ENCODE peak calls at places on chromosomes 3 and 15, in seven cellular contexts. One of them, this sample, is unnamed.

GRCh38 chr3:188863999-188864406 is 307.8 kb upstream of the TPRG1 start:
- DNase-seq in natural killer cell: no peak
- DNase-seq in epithelial cell of esophagus: no peak
- DNase-seq in Calu3: no peak
- DNase-seq in CD8-positive, alpha-beta T cell: no peak
- DNase-seq in psoas muscle: no peak
- DNase-seq in IMR-90: peak
- DNase-seq in this sample: no peak

GRCh38 chr3:192571197-192571791 is 156.0 kb downstream of the FGF12 start:
- DNase-seq in natural killer cell: no peak
- DNase-seq in epithelial cell of esophagus: peak
- DNase-seq in Calu3: no peak
- DNase-seq in CD8-positive, alpha-beta T cell: no peak
- DNase-seq in psoas muscle: peak
- DNase-seq in IMR-90: peak
- DNase-seq in this sample: no peak

GRCh38 chr3:124292329-124292728 is 300.4 kb upstream of the ROPN1 start:
- DNase-seq in natural killer cell: no peak
- DNase-seq in epithelial cell of esophagus: no peak
- DNase-seq in Calu3: peak
- DNase-seq in CD8-positive, alpha-beta T cell: no peak
- DNase-seq in psoas muscle: no peak
- DNase-seq in IMR-90: no peak
- DNase-seq in this sample: no peak

GRCh38 chr15:68820205-68820588 is 498 bp downstream of the ANP32A start:
- DNase-seq in natural killer cell: peak
- DNase-seq in epithelial cell of esophagus: peak
- DNase-seq in Calu3: peak
- DNase-seq in CD8-positive, alpha-beta T cell: peak
- DNase-seq in psoas muscle: peak
- DNase-seq in IMR-90: no peak
- DNase-seq in this sample: no peak

GRCh38 chr3:8990266-8991215 is 27.3 kb upstream of the RAD18 start:
- DNase-seq in natural killer cell: no peak
- DNase-seq in epithelial cell of esophagus: no peak
- DNase-seq in Calu3: no peak
- DNase-seq in CD8-positive, alpha-beta T cell: no peak
- DNase-seq in psoas muscle: no peak
- DNase-seq in IMR-90: peak
- DNase-seq in this sample: no peak

GRCh38 chr15:75597667-75598341 is 18.7 kb upstream of the PTPN9 start:
- DNase-seq in natural killer cell: no peak
- DNase-seq in epithelial cell of esophagus: no peak
- DNase-seq in Calu3: no peak
- DNase-seq in CD8-positive, alpha-beta T cell: no peak
- DNase-seq in psoas muscle: no peak
- DNase-seq in IMR-90: no peak
- DNase-seq in this sample: no peak

GRCh38 chr3:149340310-149340933 is 7.0 kb upstream of the TM4SF18 start:
- DNase-seq in natural killer cell: no peak
- DNase-seq in epithelial cell of esophagus: peak
- DNase-seq in Calu3: peak
- DNase-seq in CD8-positive, alpha-beta T cell: no peak
- DNase-seq in psoas muscle: no peak
- DNase-seq in IMR-90: peak
- DNase-seq in this sample: no peak

GRCh38 chr15:66964791-66965190 is 100.6 kb upstream of the SMAD3 start:
- DNase-seq in natural killer cell: no peak
- DNase-seq in epithelial cell of esophagus: no peak
- DNase-seq in Calu3: no peak
- DNase-seq in CD8-positive, alpha-beta T cell: no peak
- DNase-seq in psoas muscle: no peak
- DNase-seq in IMR-90: no peak
- DNase-seq in this sample: no peak

GRCh38 chr3:118231578-118231977 is 803.1 kb downstream of the IGSF11 start:
- DNase-seq in natural killer cell: no peak
- DNase-seq in epithelial cell of esophagus: no peak
- DNase-seq in Calu3: no peak
- DNase-seq in CD8-positive, alpha-beta T cell: no peak
- DNase-seq in psoas muscle: no peak
- DNase-seq in IMR-90: no peak
- DNase-seq in this sample: no peak

GRCh38 chr15:60079210-60079609 is 75.1 kb downstream of the FOXB1 start:
- DNase-seq in natural killer cell: no peak
- DNase-seq in epithelial cell of esophagus: peak
- DNase-seq in Calu3: peak
- DNase-seq in CD8-positive, alpha-beta T cell: no peak
- DNase-seq in psoas muscle: no peak
- DNase-seq in IMR-90: no peak
- DNase-seq in this sample: no peak
- TF ChIP-seq CTCF in natural killer cell: no peak
- TF ChIP-seq CTCF in epithelial cell of esophagus: peak
- TF ChIP-seq CTCF in Calu3: peak
- TF ChIP-seq CTCF in CD8-positive, alpha-beta T cell: no peak
- TF ChIP-seq CTCF in psoas muscle: no peak
- TF ChIP-seq CTCF in IMR-90: no peak
- TF ChIP-seq CTCF in this sample: no peak

DNA sequence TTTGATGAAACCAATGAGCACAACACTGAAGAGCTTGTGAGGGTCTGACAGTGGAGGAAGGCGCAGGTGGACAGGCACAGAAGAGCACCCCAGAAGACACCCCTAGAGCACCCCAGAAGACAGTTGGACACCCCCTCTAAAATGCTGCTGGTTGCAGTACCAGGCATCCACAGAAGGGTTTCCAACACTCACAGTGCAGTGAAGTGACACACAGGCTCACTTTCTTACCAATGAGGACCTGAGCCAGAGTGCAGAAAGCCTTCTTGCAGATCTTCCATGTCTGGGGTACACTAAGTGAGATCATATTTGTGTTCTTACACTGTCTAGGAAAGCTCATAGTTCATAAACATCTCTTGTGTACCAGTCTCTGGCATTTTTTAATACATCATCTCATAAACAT is 27.6 kb downstream of the CCNL1 start:
- DNase-seq in natural killer cell: no peak
- DNase-seq in epithelial cell of esophagus: no peak
- DNase-seq in Calu3: no peak
- DNase-seq in CD8-positive, alpha-beta T cell: no peak
- DNase-seq in psoas muscle: no peak
- DNase-seq in IMR-90: no peak
- DNase-seq in this sample: no peak
- TF ChIP-seq CTCF in natural killer cell: no peak
- TF ChIP-seq CTCF in epithelial cell of esophagus: no peak
- TF ChIP-seq CTCF in Calu3: no peak
- TF ChIP-seq CTCF in CD8-positive, alpha-beta T cell: no peak
- TF ChIP-seq CTCF in psoas muscle: no peak
- TF ChIP-seq CTCF in IMR-90: no peak
- TF ChIP-seq CTCF in this sample: no peak

DNA sequence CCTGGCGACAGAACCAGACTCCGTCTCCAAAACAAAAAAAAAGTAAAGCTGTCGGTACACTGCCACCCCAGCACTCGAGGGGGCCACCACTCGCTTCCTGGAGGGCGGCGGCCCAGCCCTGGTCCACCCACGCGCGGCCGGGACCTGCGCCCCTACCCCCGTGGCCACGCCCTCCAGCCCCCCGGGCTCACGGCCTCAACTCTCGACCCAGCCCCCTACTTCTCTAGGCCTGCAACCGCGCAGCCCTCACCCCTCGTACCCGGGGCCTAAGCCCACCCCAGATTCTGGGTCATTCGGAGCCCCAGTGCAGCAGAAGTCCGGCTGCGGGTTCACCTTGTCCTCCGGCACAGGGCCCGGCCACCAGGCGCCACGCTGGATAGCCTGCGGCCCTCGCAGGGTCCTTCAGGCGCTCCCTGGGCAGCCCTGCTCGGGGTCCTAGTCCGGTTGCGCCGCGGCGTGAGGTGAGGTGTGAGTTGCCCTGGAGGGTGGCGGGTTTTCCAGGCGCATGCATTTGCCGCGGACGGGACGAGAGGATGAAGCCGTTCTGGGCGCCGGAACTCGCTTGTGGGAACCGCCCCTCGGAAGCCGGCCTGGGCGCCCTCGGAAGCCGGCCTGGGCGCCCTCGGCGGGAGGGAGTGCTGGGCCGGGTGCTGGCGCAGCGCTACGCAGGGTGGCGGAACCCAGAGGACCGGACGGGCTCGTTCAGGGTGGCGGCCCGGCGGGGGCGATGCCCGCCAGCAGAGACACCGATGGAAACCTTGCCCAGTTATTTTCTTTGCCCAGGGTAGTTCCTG is 32.2 kb downstream of the SPINK8 start:
- DNase-seq in natural killer cell: peak
- DNase-seq in epithelial cell of esophagus: peak
- DNase-seq in Calu3: peak
- DNase-seq in CD8-positive, alpha-beta T cell: peak
- DNase-seq in psoas muscle: peak
- DNase-seq in IMR-90: peak
- DNase-seq in this sample: peak
- TF ChIP-seq CTCF in natural killer cell: no peak
- TF ChIP-seq CTCF in epithelial cell of esophagus: no peak
- TF ChIP-seq CTCF in Calu3: no peak
- TF ChIP-seq CTCF in CD8-positive, alpha-beta T cell: no peak
- TF ChIP-seq CTCF in psoas muscle: no peak
- TF ChIP-seq CTCF in IMR-90: no peak
- TF ChIP-seq CTCF in this sample: no peak

DNA sequence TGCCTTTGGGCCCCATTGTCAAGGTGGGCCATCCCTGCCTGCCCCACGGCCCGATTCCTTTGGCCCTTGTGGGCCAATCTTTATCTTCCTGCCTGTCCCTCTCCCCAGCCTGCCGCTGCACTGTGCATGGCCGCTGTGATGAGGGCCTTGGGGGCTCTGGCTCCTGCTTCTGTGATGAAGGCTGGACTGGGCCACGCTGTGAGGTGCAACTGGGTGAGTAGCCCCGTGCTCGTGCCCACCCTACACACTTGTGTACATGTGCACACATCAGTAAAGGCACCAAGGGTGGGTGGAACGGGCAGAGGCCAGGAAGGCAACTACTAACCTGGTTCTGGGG is 12.2 kb downstream of the NT5DC2 start:
- DNase-seq in natural killer cell: no peak
- DNase-seq in epithelial cell of esophagus: no peak
- DNase-seq in Calu3: no peak
- DNase-seq in CD8-positive, alpha-beta T cell: no peak
- DNase-seq in psoas muscle: peak
- DNase-seq in IMR-90: no peak
- DNase-seq in this sample: peak
- TF ChIP-seq CTCF in natural killer cell: no peak
- TF ChIP-seq CTCF in epithelial cell of esophagus: no peak
- TF ChIP-seq CTCF in Calu3: no peak
- TF ChIP-seq CTCF in CD8-positive, alpha-beta T cell: no peak
- TF ChIP-seq CTCF in psoas muscle: no peak
- TF ChIP-seq CTCF in IMR-90: no peak
- TF ChIP-seq CTCF in this sample: no peak

GRCh38 chr3:24495334-24495994 is 814 bp upstream of the THRB start:
- DNase-seq in natural killer cell: no peak
- DNase-seq in epithelial cell of esophagus: peak
- DNase-seq in Calu3: peak
- DNase-seq in CD8-positive, alpha-beta T cell: no peak
- DNase-seq in psoas muscle: peak
- DNase-seq in IMR-90: no peak
- DNase-seq in this sample: no peak

GRCh38 chr3:24492971-24493551 is 1.6 kb downstream of the THRB start:
- DNase-seq in natural killer cell: no peak
- DNase-seq in epithelial cell of esophagus: peak
- DNase-seq in Calu3: no peak
- DNase-seq in CD8-positive, alpha-beta T cell: no peak
- DNase-seq in psoas muscle: no peak
- DNase-seq in IMR-90: no peak
- DNase-seq in this sample: no peak

GRCh38 chr3:24496529-24497482 is 2.2 kb upstream of the THRB start:
- DNase-seq in natural killer cell: no peak
- DNase-seq in epithelial cell of esophagus: peak
- DNase-seq in Calu3: peak
- DNase-seq in CD8-positive, alpha-beta T cell: no peak
- DNase-seq in psoas muscle: peak
- DNase-seq in IMR-90: peak
- DNase-seq in this sample: no peak

GRCh38 chr3:24493951-24494615 is 567 bp downstream of the THRB start:
- DNase-seq in natural killer cell: no peak
- DNase-seq in epithelial cell of esophagus: peak
- DNase-seq in Calu3: peak
- DNase-seq in CD8-positive, alpha-beta T cell: no peak
- DNase-seq in psoas muscle: peak
- DNase-seq in IMR-90: no peak
- DNase-seq in this sample: peak

GRCh38 chr3:24494616-24495333 is at the start of gene THRB:
- DNase-seq in natural killer cell: no peak
- DNase-seq in epithelial cell of esophagus: peak
- DNase-seq in Calu3: peak
- DNase-seq in CD8-positive, alpha-beta T cell: no peak
- DNase-seq in psoas muscle: peak
- DNase-seq in IMR-90: no peak
- DNase-seq in this sample: no peak
- TF ChIP-seq CTCF in natural killer cell: no peak
- TF ChIP-seq CTCF in epithelial cell of esophagus: no peak
- TF ChIP-seq CTCF in Calu3: peak
- TF ChIP-seq CTCF in CD8-positive, alpha-beta T cell: no peak
- TF ChIP-seq CTCF in psoas muscle: peak
- TF ChIP-seq CTCF in IMR-90: no peak
- TF ChIP-seq CTCF in this sample: peak

GRCh38 chr3:172648736-172649135 is 62.1 kb downstream of the NCEH1 start:
- DNase-seq in natural killer cell: no peak
- DNase-seq in epithelial cell of esophagus: peak
- DNase-seq in Calu3: no peak
- DNase-seq in CD8-positive, alpha-beta T cell: no peak
- DNase-seq in psoas muscle: no peak
- DNase-seq in IMR-90: peak
- DNase-seq in this sample: peak

GRCh38 chr3:172647823-172648222 is 63.0 kb downstream of the NCEH1 start:
- DNase-seq in natural killer cell: no peak
- DNase-seq in epithelial cell of esophagus: peak
- DNase-seq in Calu3: peak
- DNase-seq in CD8-positive, alpha-beta T cell: no peak
- DNase-seq in psoas muscle: no peak
- DNase-seq in IMR-90: no peak
- DNase-seq in this sample: no peak

GRCh38 chr3:172651936-172652595 is 58.8 kb downstream of the NCEH1 start:
- DNase-seq in natural killer cell: no peak
- DNase-seq in epithelial cell of esophagus: no peak
- DNase-seq in Calu3: no peak
- DNase-seq in CD8-positive, alpha-beta T cell: no peak
- DNase-seq in psoas muscle: no peak
- DNase-seq in IMR-90: no peak
- DNase-seq in this sample: no peak

GRCh38 chr3:172653004-172653403 is 57.9 kb downstream of the NCEH1 start:
- DNase-seq in natural killer cell: no peak
- DNase-seq in epithelial cell of esophagus: no peak
- DNase-seq in Calu3: no peak
- DNase-seq in CD8-positive, alpha-beta T cell: no peak
- DNase-seq in psoas muscle: no peak
- DNase-seq in IMR-90: no peak
- DNase-seq in this sample: no peak

GRCh38 chr3:172649987-172650386 is 60.9 kb downstream of the NCEH1 start:
- DNase-seq in natural killer cell: no peak
- DNase-seq in epithelial cell of esophagus: no peak
- DNase-seq in Calu3: no peak
- DNase-seq in CD8-positive, alpha-beta T cell: no peak
- DNase-seq in psoas muscle: no peak
- DNase-seq in IMR-90: no peak
- DNase-seq in this sample: no peak
- TF ChIP-seq CTCF in natural killer cell: no peak
- TF ChIP-seq CTCF in epithelial cell of esophagus: no peak
- TF ChIP-seq CTCF in Calu3: no peak
- TF ChIP-seq CTCF in CD8-positive, alpha-beta T cell: no peak
- TF ChIP-seq CTCF in psoas muscle: no peak
- TF ChIP-seq CTCF in IMR-90: no peak
- TF ChIP-seq CTCF in this sample: no peak

This sample was measured in CD14-positive monocyte.